ENCODE peak calls at places on chromosomes 11 and 22, in six cellular contexts. One of them, this sample, is unnamed.

GRCh38 chr11:14619580-14619979 is 24.0 kb upstream of the PDE3B start:
- DNase-seq in GM13977: no peak
- DNase-seq in HEK293T: no peak
- DNase-seq in NCI-H1417: no peak
- DNase-seq in natural killer cell: no peak
- DNase-seq in SW 1271: no peak
- DNase-seq in this sample: no peak

GRCh38 chr22:38940985-38941384 is 16.4 kb upstream of the APOBEC3A start:
- DNase-seq in GM13977: no peak
- DNase-seq in NCI-H1417: no peak
- DNase-seq in HEK293T: no peak
- DNase-seq in natural killer cell: no peak
- DNase-seq in SW 1271: no peak
- DNase-seq in this sample: no peak

GRCh38 chr11:118842369-118842768 is 41.3 kb upstream of the CXCR5 start:
- DNase-seq in natural killer cell: no peak
- DNase-seq in GM13977: no peak
- DNase-seq in NCI-H1417: no peak
- DNase-seq in SW 1271: no peak
- DNase-seq in HEK293T: no peak
- DNase-seq in this sample: no peak

GRCh38 chr11:133920109-133920990 is 36.4 kb downstream of the IGSF9B start:
- DNase-seq in GM13977: no peak
- DNase-seq in SW 1271: no peak
- DNase-seq in natural killer cell: no peak
- DNase-seq in HEK293T: no peak
- DNase-seq in NCI-H1417: no peak
- DNase-seq in this sample: no peak

GRCh38 chr11:4211991-4212390 is 117.4 kb downstream of the RRM1 start:
- DNase-seq in natural killer cell: no peak
- DNase-seq in NCI-H1417: no peak
- DNase-seq in HEK293T: no peak
- DNase-seq in GM13977: no peak
- DNase-seq in SW 1271: no peak
- DNase-seq in this sample: no peak

GRCh38 chr22:49576241-49577141 is 251.2 kb downstream of the BRD1 start:
- DNase-seq in NCI-H1417: no peak
- DNase-seq in HEK293T: no peak
- DNase-seq in GM13977: no peak
- DNase-seq in natural killer cell: no peak
- DNase-seq in SW 1271: no peak
- DNase-seq in this sample: no peak

GRCh38 chr11:86738615-86739014 is 61.7 kb upstream of the PRSS23 start:
- DNase-seq in HEK293T: no peak
- DNase-seq in natural killer cell: no peak
- DNase-seq in SW 1271: no peak
- DNase-seq in NCI-H1417: no peak
- DNase-seq in GM13977: no peak
- DNase-seq in this sample: no peak

GRCh38 chr11:126546191-126546590 is 190.7 kb downstream of the ST3GAL4 start:
- DNase-seq in SW 1271: no peak
- DNase-seq in GM13977: no peak
- DNase-seq in natural killer cell: no peak
- DNase-seq in HEK293T: no peak
- DNase-seq in NCI-H1417: no peak
- DNase-seq in this sample: no peak

GRCh38 chr22:36129985-36130384 is 30.6 kb downstream of the APOL3 start:
- DNase-seq in NCI-H1417: no peak
- DNase-seq in HEK293T: no peak
- DNase-seq in natural killer cell: no peak
- DNase-seq in GM13977: no peak
- DNase-seq in SW 1271: no peak
- DNase-seq in this sample: no peak

GRCh38 chr11:125397421-125397820 is 98.6 kb downstream of the FEZ1 start:
- DNase-seq in GM13977: no peak
- DNase-seq in natural killer cell: no peak
- DNase-seq in HEK293T: no peak
- DNase-seq in NCI-H1417: peak
- DNase-seq in SW 1271: no peak
- DNase-seq in this sample: no peak

GRCh38 chr11:27455667-27456066 is 16.9 kb downstream of the LGR4 start:
- DNase-seq in natural killer cell: no peak
- DNase-seq in HEK293T: no peak
- DNase-seq in SW 1271: no peak
- DNase-seq in GM13977: no peak
- DNase-seq in NCI-H1417: no peak
- DNase-seq in this sample: no peak

GRCh38 chr11:130209128-130209932 is 49.7 kb downstream of the ST14 start:
- DNase-seq in NCI-H1417: no peak
- DNase-seq in SW 1271: no peak
- DNase-seq in GM13977: no peak
- DNase-seq in HEK293T: no peak
- DNase-seq in natural killer cell: peak
- DNase-seq in this sample: no peak

GRCh38 chr11:14773755-14774154 is 118.3 kb downstream of the CYP2R1 start:
- DNase-seq in GM13977: no peak
- DNase-seq in NCI-H1417: no peak
- DNase-seq in SW 1271: no peak
- DNase-seq in natural killer cell: no peak
- DNase-seq in HEK293T: no peak
- DNase-seq in this sample: no peak

GRCh38 chr11:35255514-35255913 is 116.5 kb downstream of the CD44 start:
- DNase-seq in GM13977: no peak
- DNase-seq in SW 1271: no peak
- DNase-seq in HEK293T: no peak
- DNase-seq in natural killer cell: no peak
- DNase-seq in NCI-H1417: no peak
- DNase-seq in this sample: no peak

GRCh38 chr22:38481871-38482332 is 14.0 kb downstream of the KDELR3 start:
- DNase-seq in HEK293T: no peak
- DNase-seq in natural killer cell: no peak
- DNase-seq in GM13977: no peak
- DNase-seq in NCI-H1417: no peak
- DNase-seq in SW 1271: no peak
- DNase-seq in this sample: no peak

GRCh38 chr22:27220349-27220748 is 563.0 kb downstream of the MIAT start:
- DNase-seq in GM13977: no peak
- DNase-seq in SW 1271: no peak
- DNase-seq in natural killer cell: no peak
- DNase-seq in NCI-H1417: no peak
- DNase-seq in HEK293T: no peak
- DNase-seq in this sample: no peak

GRCh38 chr11:94876645-94877445 is 96.5 kb downstream of the CWC15 start:
- DNase-seq in SW 1271: peak
- DNase-seq in natural killer cell: peak
- DNase-seq in HEK293T: no peak
- DNase-seq in GM13977: peak
- DNase-seq in NCI-H1417: peak
- DNase-seq in this sample: no peak

GRCh38 chr11:124747406-124748099 is 4.5 kb downstream of the VSIG2 start:
- DNase-seq in GM13977: peak
- DNase-seq in NCI-H1417: no peak
- DNase-seq in HEK293T: no peak
- DNase-seq in natural killer cell: no peak
- DNase-seq in SW 1271: no peak
- DNase-seq in this sample: no peak

GRCh38 chr11:33699515-33700424 is 856 bp downstream of the C11orf91 start:
- DNase-seq in HEK293T: peak
- DNase-seq in GM13977: no peak
- DNase-seq in NCI-H1417: no peak
- DNase-seq in natural killer cell: no peak
- DNase-seq in SW 1271: no peak
- DNase-seq in this sample: no peak

GRCh38 chr22:24153353-24153752 is 27.9 kb upstream of the SUSD2 start:
- DNase-seq in natural killer cell: peak
- DNase-seq in HEK293T: no peak
- DNase-seq in NCI-H1417: no peak
- DNase-seq in SW 1271: no peak
- DNase-seq in GM13977: no peak
- DNase-seq in this sample: no peak

GRCh38 chr22:19727310-19728150 is 4.2 kb downstream of the GP1BB start:
- DNase-seq in HEK293T: no peak
- DNase-seq in NCI-H1417: no peak
- DNase-seq in SW 1271: no peak
- DNase-seq in natural killer cell: no peak
- DNase-seq in GM13977: no peak
- DNase-seq in this sample: no peak

GRCh38 chr11:33778682-33779081 is 4.4 kb upstream of the FBXO3 start:
- DNase-seq in SW 1271: no peak
- DNase-seq in HEK293T: peak
- DNase-seq in GM13977: no peak
- DNase-seq in NCI-H1417: no peak
- DNase-seq in natural killer cell: no peak
- DNase-seq in this sample: peak

GRCh38 chr11:3674189-3674588 is 3.0 kb upstream of the CHRNA10 start:
- DNase-seq in natural killer cell: no peak
- DNase-seq in HEK293T: no peak
- DNase-seq in GM13977: no peak
- DNase-seq in SW 1271: no peak
- DNase-seq in NCI-H1417: no peak
- DNase-seq in this sample: no peak

GRCh38 chr11:110159491-110159890 is 66.3 kb downstream of the ZC3H12C start:
- DNase-seq in natural killer cell: no peak
- DNase-seq in SW 1271: no peak
- DNase-seq in NCI-H1417: no peak
- DNase-seq in HEK293T: no peak
- DNase-seq in GM13977: no peak
- DNase-seq in this sample: no peak

GRCh38 chr11:35275808-35276170 is 136.8 kb downstream of the CD44 start:
- DNase-seq in NCI-H1417: no peak
- DNase-seq in natural killer cell: no peak
- DNase-seq in GM13977: no peak
- DNase-seq in HEK293T: no peak
- DNase-seq in SW 1271: no peak
- DNase-seq in this sample: no peak